ENCODE peak calls at places on chromosomes 6 and 20, in four cellular contexts. T is HepG2, C is GM12878, J is K562. V is an unnamed sample.

GRCh38 chr6:4057036-4057435 is 21.9 kb downstream of the FAM217A start:
- DNase-seq in J (no peak), T (no peak), C (no peak), V (no peak)

GRCh38 chr20:17710379-17711305 is 10.9 kb downstream of the BANF2 start:
- DNase-seq in J (peak), C (no peak), T (peak), V (no peak)

GRCh38 chr20:25308671-25309394 is 60.9 kb downstream of the PYGB start:
- DNase-seq in T (peak), C (no peak), J (no peak), V (no peak)

GRCh38 chr6:55694148-55694547 is 115.2 kb upstream of the HMGCLL1 start:
- DNase-seq in T (no peak), J (no peak), C (no peak), V (peak)

GRCh38 chr6:139820191-139820590 is 445.7 kb upstream of the CITED2 start:
- DNase-seq in T (no peak), J (no peak), C (no peak), V (no peak)

GRCh38 chr6:102670756-102671155 is 1277.2 kb downstream of the GRIK2 start:
- DNase-seq in T (no peak), C (no peak), J (no peak), V (no peak)

GRCh38 chr6:13217206-13217905 is 111.0 kb downstream of the TBC1D7 start:
- DNase-seq in J (no peak), C (no peak), T (peak), V (no peak)

GRCh38 chr6:44201200-44201599 is 15.5 kb upstream of the MYMX start:
- DNase-seq in J (no peak), T (no peak), C (no peak), V (no peak)

GRCh38 chr6:147222160-147222838 is 18.1 kb downstream of the STXBP5 start:
- DNase-seq in J (peak), T (peak), C (no peak), V (no peak)
- TF ChIP-seq ETV6 in J (no peak), T (no peak), C (no peak), V (no peak)

GRCh38 chr6:11149551-11149950 is 38.0 kb upstream of the ERVFRD-1 start:
- DNase-seq in J (no peak), C (no peak), T (no peak), V (no peak)

GRCh38 chr6:11151488-11151887 is 40.0 kb upstream of the ERVFRD-1 start:
- DNase-seq in C (no peak), T (no peak), J (no peak), V (no peak)

GRCh38 chr6:11152581-11152980 is 41.1 kb upstream of the ERVFRD-1 start:
- DNase-seq in C (no peak), J (no peak), T (no peak), V (no peak)

GRCh38 chr6:11153447-11153846 is 41.9 kb upstream of the ERVFRD-1 start:
- DNase-seq in T (no peak), C (no peak), J (no peak), V (no peak)
- TF ChIP-seq NR2C2 in T (no peak), C (no peak), J (no peak), V (no peak)

GRCh38 chr6:6661684-6662083 is 73.2 kb downstream of the LY86 start:
- DNase-seq in J (no peak), C (no peak), T (peak), V (no peak)
- TF ChIP-seq ETV6 in J (no peak), C (no peak), T (no peak), V (no peak)

GRCh38 chr6:106973841-106974336 is 640 bp downstream of the CD24 start:
- DNase-seq in T (no peak), J (no peak), C (no peak), V (peak)
- TF ChIP-seq NR2C2 in T (no peak), J (no peak), C (no peak), V (no peak)

GRCh38 chr20:2747676-2748235 is 52.7 kb downstream of the CPXM1 start:
- DNase-seq in J (no peak), C (no peak), T (no peak), V (no peak)
- TF ChIP-seq ETV6 in J (no peak), C (no peak), T (no peak), V (no peak)

GRCh38 chr20:4545526-4545925 is 176.2 kb upstream of the PRND start:
- DNase-seq in C (no peak), J (no peak), T (no peak), V (no peak)
- TF ChIP-seq NR2C2 in C (no peak), J (no peak), T (no peak), V (no peak)

GRCh38 chr20:13025181-13025580 is 16.4 kb downstream of the SPTLC3 start:
- DNase-seq in J (no peak), C (no peak), T (no peak), V (no peak)
- TF ChIP-seq ETV6 in J (no peak), C (no peak), T (no peak), V (no peak)

GRCh38 chr6:37822851-37823682 is 3.5 kb downstream of the ZFAND3 start:
- DNase-seq in C (no peak), J (no peak), T (peak), V (no peak)
- TF ChIP-seq NR2C2 in C (no peak), J (no peak), T (no peak), V (no peak)